ENCODE peak calls at places on chromosomes 2 and 18, in ten cellular contexts. One of them, this sample, is unnamed.

GRCh38 chr2:165164201-165164600 is 39.6 kb downstream of the SCN3A start:
- DNase-seq in body of pancreas: no peak
- DNase-seq in HFFc6: no peak
- DNase-seq in mammary epithelial cell: no peak
- DNase-seq in suprapubic skin: no peak
- DNase-seq in astrocyte of the cerebellum: peak
- DNase-seq in Panc1: no peak
- DNase-seq in CD8-positive, alpha-beta T cell: no peak
- DNase-seq in activated B cell treated with CpG ODN at 0.5 μM for 24 hours: no peak
- DNase-seq in neural crest cell: no peak
- DNase-seq in this sample: no peak

GRCh38 chr2:28390857-28391563 is 1.6 kb upstream of the FOSL2 start:
- DNase-seq in body of pancreas: peak
- DNase-seq in HFFc6: peak
- DNase-seq in mammary epithelial cell: peak
- DNase-seq in suprapubic skin: peak
- DNase-seq in astrocyte of the cerebellum: no peak
- DNase-seq in Panc1: peak
- DNase-seq in CD8-positive, alpha-beta T cell: no peak
- DNase-seq in activated B cell treated with CpG ODN at 0.5 μM for 24 hours: no peak
- DNase-seq in neural crest cell: peak
- DNase-seq in this sample: peak

GRCh38 chr2:172195836-172196376 is 93.2 kb upstream of the DLX2 start:
- DNase-seq in body of pancreas: no peak
- DNase-seq in HFFc6: no peak
- DNase-seq in mammary epithelial cell: peak
- DNase-seq in suprapubic skin: no peak
- DNase-seq in astrocyte of the cerebellum: no peak
- DNase-seq in Panc1: no peak
- DNase-seq in CD8-positive, alpha-beta T cell: no peak
- DNase-seq in activated B cell treated with CpG ODN at 0.5 μM for 24 hours: no peak
- DNase-seq in neural crest cell: no peak
- DNase-seq in this sample: no peak

GRCh38 chr2:241224068-241224850 is 35.8 kb downstream of the ANO7 start:
- DNase-seq in body of pancreas: peak
- DNase-seq in HFFc6: peak
- DNase-seq in mammary epithelial cell: peak
- DNase-seq in suprapubic skin: no peak
- DNase-seq in astrocyte of the cerebellum: no peak
- DNase-seq in Panc1: no peak
- DNase-seq in CD8-positive, alpha-beta T cell: no peak
- DNase-seq in activated B cell treated with CpG ODN at 0.5 μM for 24 hours: no peak
- DNase-seq in neural crest cell: peak
- DNase-seq in this sample: no peak

GRCh38 chr2:148876589-148877402 is 1.8 kb downstream of the KIF5C start:
- DNase-seq in body of pancreas: peak
- DNase-seq in HFFc6: no peak
- DNase-seq in mammary epithelial cell: no peak
- DNase-seq in suprapubic skin: no peak
- DNase-seq in astrocyte of the cerebellum: no peak
- DNase-seq in Panc1: no peak
- DNase-seq in CD8-positive, alpha-beta T cell: peak
- DNase-seq in activated B cell treated with CpG ODN at 0.5 μM for 24 hours: peak
- DNase-seq in neural crest cell: peak
- DNase-seq in this sample: peak

GRCh38 chr2:91974401-91975129 is 2896.7 kb upstream of the TEKT4 start:
- DNase-seq in body of pancreas: no peak
- DNase-seq in HFFc6: no peak
- DNase-seq in mammary epithelial cell: no peak
- DNase-seq in suprapubic skin: no peak
- DNase-seq in astrocyte of the cerebellum: no peak
- DNase-seq in Panc1: no peak
- DNase-seq in CD8-positive, alpha-beta T cell: no peak
- DNase-seq in activated B cell treated with CpG ODN at 0.5 μM for 24 hours: no peak
- DNase-seq in neural crest cell: no peak
- DNase-seq in this sample: no peak

GRCh38 chr2:189549440-189549832 is 31.1 kb downstream of the SLC40A1 start:
- DNase-seq in body of pancreas: peak
- DNase-seq in HFFc6: no peak
- DNase-seq in mammary epithelial cell: no peak
- DNase-seq in suprapubic skin: no peak
- DNase-seq in astrocyte of the cerebellum: peak
- DNase-seq in Panc1: no peak
- DNase-seq in CD8-positive, alpha-beta T cell: no peak
- DNase-seq in activated B cell treated with CpG ODN at 0.5 μM for 24 hours: no peak
- DNase-seq in neural crest cell: no peak
- DNase-seq in this sample: no peak

GRCh38 chr2:127050803-127051115 is 56.2 kb downstream of the BIN1 start:
- DNase-seq in body of pancreas: no peak
- DNase-seq in HFFc6: no peak
- DNase-seq in mammary epithelial cell: no peak
- DNase-seq in suprapubic skin: no peak
- DNase-seq in astrocyte of the cerebellum: no peak
- DNase-seq in Panc1: no peak
- DNase-seq in CD8-positive, alpha-beta T cell: no peak
- DNase-seq in activated B cell treated with CpG ODN at 0.5 μM for 24 hours: peak
- DNase-seq in neural crest cell: no peak
- DNase-seq in this sample: no peak

GRCh38 chr18:48860276-48861180 is 90.2 kb downstream of the SMAD7 start:
- DNase-seq in body of pancreas: no peak
- DNase-seq in HFFc6: no peak
- DNase-seq in mammary epithelial cell: no peak
- DNase-seq in suprapubic skin: no peak
- DNase-seq in astrocyte of the cerebellum: no peak
- DNase-seq in Panc1: no peak
- DNase-seq in CD8-positive, alpha-beta T cell: no peak
- DNase-seq in activated B cell treated with CpG ODN at 0.5 μM for 24 hours: no peak
- DNase-seq in neural crest cell: no peak
- DNase-seq in this sample: no peak

GRCh38 chr2:128381001-128381938 is 62.6 kb upstream of the HS6ST1 start:
- DNase-seq in body of pancreas: peak
- DNase-seq in HFFc6: no peak
- DNase-seq in mammary epithelial cell: no peak
- DNase-seq in suprapubic skin: peak
- DNase-seq in astrocyte of the cerebellum: no peak
- DNase-seq in Panc1: no peak
- DNase-seq in CD8-positive, alpha-beta T cell: no peak
- DNase-seq in activated B cell treated with CpG ODN at 0.5 μM for 24 hours: no peak
- DNase-seq in neural crest cell: peak
- DNase-seq in this sample: no peak

GRCh38 chr2:20209373-20210109 is 15.4 kb downstream of the SDC1 start:
- DNase-seq in body of pancreas: no peak
- DNase-seq in HFFc6: no peak
- DNase-seq in mammary epithelial cell: peak
- DNase-seq in suprapubic skin: no peak
- DNase-seq in astrocyte of the cerebellum: no peak
- DNase-seq in Panc1: no peak
- DNase-seq in CD8-positive, alpha-beta T cell: no peak
- DNase-seq in activated B cell treated with CpG ODN at 0.5 μM for 24 hours: no peak
- DNase-seq in neural crest cell: no peak
- DNase-seq in this sample: no peak

GRCh38 chr2:74528600-74529356 is 728 bp downstream of the AUP1 start:
- DNase-seq in body of pancreas: no peak
- DNase-seq in HFFc6: no peak
- DNase-seq in mammary epithelial cell: no peak
- DNase-seq in suprapubic skin: no peak
- DNase-seq in astrocyte of the cerebellum: no peak
- DNase-seq in Panc1: no peak
- DNase-seq in CD8-positive, alpha-beta T cell: no peak
- DNase-seq in activated B cell treated with CpG ODN at 0.5 μM for 24 hours: no peak
- DNase-seq in neural crest cell: no peak
- DNase-seq in this sample: no peak

GRCh38 chr2:16301961-16302360 is 361.6 kb downstream of the MYCN start:
- DNase-seq in body of pancreas: no peak
- DNase-seq in HFFc6: no peak
- DNase-seq in mammary epithelial cell: no peak
- DNase-seq in suprapubic skin: no peak
- DNase-seq in astrocyte of the cerebellum: no peak
- DNase-seq in Panc1: no peak
- DNase-seq in CD8-positive, alpha-beta T cell: no peak
- DNase-seq in activated B cell treated with CpG ODN at 0.5 μM for 24 hours: no peak
- DNase-seq in neural crest cell: no peak
- DNase-seq in this sample: no peak

GRCh38 chr2:127324635-127325034 is 30.7 kb upstream of the ERCC3 start:
- DNase-seq in body of pancreas: peak
- DNase-seq in HFFc6: peak
- DNase-seq in mammary epithelial cell: peak
- DNase-seq in suprapubic skin: no peak
- DNase-seq in astrocyte of the cerebellum: peak
- DNase-seq in Panc1: peak
- DNase-seq in CD8-positive, alpha-beta T cell: no peak
- DNase-seq in activated B cell treated with CpG ODN at 0.5 μM for 24 hours: no peak
- DNase-seq in neural crest cell: no peak
- DNase-seq in this sample: no peak

GRCh38 chr2:37324786-37325624 is at the start of gene PRKD3:
- DNase-seq in body of pancreas: no peak
- DNase-seq in HFFc6: no peak
- DNase-seq in mammary epithelial cell: peak
- DNase-seq in suprapubic skin: peak
- DNase-seq in astrocyte of the cerebellum: no peak
- DNase-seq in Panc1: no peak
- DNase-seq in CD8-positive, alpha-beta T cell: peak
- DNase-seq in activated B cell treated with CpG ODN at 0.5 μM for 24 hours: peak
- DNase-seq in neural crest cell: peak
- DNase-seq in this sample: peak

GRCh38 chr2:8514274-8514662 is 167.6 kb upstream of the ID2 start:
- DNase-seq in body of pancreas: no peak
- DNase-seq in HFFc6: no peak
- DNase-seq in mammary epithelial cell: no peak
- DNase-seq in suprapubic skin: no peak
- DNase-seq in astrocyte of the cerebellum: no peak
- DNase-seq in Panc1: no peak
- DNase-seq in CD8-positive, alpha-beta T cell: no peak
- DNase-seq in activated B cell treated with CpG ODN at 0.5 μM for 24 hours: no peak
- DNase-seq in neural crest cell: no peak
- DNase-seq in this sample: no peak

GRCh38 chr2:155733091-155733870 is 599.2 kb downstream of the NR4A2 start:
- DNase-seq in body of pancreas: no peak
- DNase-seq in HFFc6: no peak
- DNase-seq in mammary epithelial cell: no peak
- DNase-seq in suprapubic skin: no peak
- DNase-seq in astrocyte of the cerebellum: no peak
- DNase-seq in Panc1: no peak
- DNase-seq in CD8-positive, alpha-beta T cell: no peak
- DNase-seq in activated B cell treated with CpG ODN at 0.5 μM for 24 hours: no peak
- DNase-seq in neural crest cell: no peak
- DNase-seq in this sample: no peak

GRCh38 chr2:111692311-111692710 is 191.7 kb downstream of the ANAPC1 start:
- DNase-seq in body of pancreas: no peak
- DNase-seq in HFFc6: no peak
- DNase-seq in mammary epithelial cell: no peak
- DNase-seq in suprapubic skin: no peak
- DNase-seq in astrocyte of the cerebellum: no peak
- DNase-seq in Panc1: no peak
- DNase-seq in CD8-positive, alpha-beta T cell: no peak
- DNase-seq in activated B cell treated with CpG ODN at 0.5 μM for 24 hours: no peak
- DNase-seq in neural crest cell: no peak
- DNase-seq in this sample: no peak
- TF ChIP-seq CTCF in body of pancreas: no peak
- TF ChIP-seq CTCF in HFFc6: peak
- TF ChIP-seq CTCF in mammary epithelial cell: no peak
- TF ChIP-seq CTCF in suprapubic skin: no peak
- TF ChIP-seq CTCF in astrocyte of the cerebellum: peak
- TF ChIP-seq CTCF in Panc1: no peak
- TF ChIP-seq CTCF in CD8-positive, alpha-beta T cell: no peak
- TF ChIP-seq CTCF in activated B cell treated with CpG ODN at 0.5 μM for 24 hours: no peak
- TF ChIP-seq CTCF in neural crest cell: no peak
- TF ChIP-seq CTCF in this sample: peak

DNA sequence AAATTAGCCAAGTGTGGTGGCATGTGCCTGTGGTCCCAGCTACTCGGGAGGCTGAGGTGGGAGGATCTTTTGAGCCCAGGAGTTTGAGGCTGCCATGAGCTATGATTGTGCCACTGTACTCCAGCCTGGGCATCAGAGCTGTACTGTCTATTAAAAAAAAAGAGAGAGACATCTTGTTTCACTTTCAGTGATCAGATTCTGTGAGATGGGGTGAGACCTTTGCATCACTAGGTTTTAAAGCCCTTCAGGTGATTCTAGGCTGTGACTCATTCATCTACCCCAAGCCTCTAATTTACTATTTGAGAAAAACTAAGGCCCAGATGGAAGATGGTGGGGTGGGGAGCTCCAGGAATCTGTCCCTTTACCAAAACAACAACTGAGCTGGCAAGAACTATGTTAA is 7.1 kb downstream of the C2orf92 start:
- DNase-seq in body of pancreas: no peak
- DNase-seq in HFFc6: no peak
- DNase-seq in mammary epithelial cell: no peak
- DNase-seq in suprapubic skin: no peak
- DNase-seq in astrocyte of the cerebellum: no peak
- DNase-seq in Panc1: no peak
- DNase-seq in CD8-positive, alpha-beta T cell: no peak
- DNase-seq in activated B cell treated with CpG ODN at 0.5 μM for 24 hours: no peak
- DNase-seq in neural crest cell: no peak
- DNase-seq in this sample: no peak
- TF ChIP-seq CTCF in body of pancreas: no peak
- TF ChIP-seq CTCF in HFFc6: no peak
- TF ChIP-seq CTCF in mammary epithelial cell: no peak
- TF ChIP-seq CTCF in suprapubic skin: no peak
- TF ChIP-seq CTCF in astrocyte of the cerebellum: no peak
- TF ChIP-seq CTCF in Panc1: no peak
- TF ChIP-seq CTCF in CD8-positive, alpha-beta T cell: no peak
- TF ChIP-seq CTCF in activated B cell treated with CpG ODN at 0.5 μM for 24 hours: no peak
- TF ChIP-seq CTCF in neural crest cell: no peak
- TF ChIP-seq CTCF in this sample: no peak

DNA sequence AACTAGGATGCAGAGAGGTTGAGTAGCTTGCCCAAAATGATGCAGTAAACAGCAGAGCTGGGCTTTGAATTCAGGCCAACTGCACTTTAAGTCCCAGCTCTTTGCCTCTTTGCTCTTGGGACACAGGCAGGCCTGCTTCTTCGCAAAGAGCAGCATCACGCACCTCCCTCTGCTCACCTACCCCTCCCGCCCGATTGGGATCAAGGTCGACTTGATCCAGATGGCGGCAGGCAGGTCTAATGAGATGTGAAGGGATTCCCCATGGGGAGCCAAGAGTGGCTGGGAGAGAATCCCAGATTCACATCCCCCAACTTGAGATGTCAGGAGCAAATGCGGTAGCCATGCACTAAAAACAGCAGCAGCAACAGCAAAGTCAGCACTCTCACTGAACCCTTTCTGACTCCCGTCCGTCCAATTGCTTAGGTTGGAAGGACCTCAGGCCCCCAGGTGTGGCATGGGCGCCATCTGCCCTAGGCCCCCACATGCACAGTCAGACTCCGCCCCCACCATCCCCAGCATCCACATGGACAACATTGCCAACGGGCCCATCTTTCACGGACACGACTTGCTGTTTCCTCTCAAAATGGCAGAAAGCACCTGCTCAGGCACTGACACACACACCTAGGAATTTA is 84.3 kb upstream of the MAP4K4 start:
- DNase-seq in body of pancreas: no peak
- DNase-seq in HFFc6: no peak
- DNase-seq in mammary epithelial cell: no peak
- DNase-seq in suprapubic skin: no peak
- DNase-seq in astrocyte of the cerebellum: peak
- DNase-seq in Panc1: no peak
- DNase-seq in CD8-positive, alpha-beta T cell: no peak
- DNase-seq in activated B cell treated with CpG ODN at 0.5 μM for 24 hours: no peak
- DNase-seq in neural crest cell: no peak
- DNase-seq in this sample: no peak
- TF ChIP-seq CTCF in body of pancreas: no peak
- TF ChIP-seq CTCF in HFFc6: no peak
- TF ChIP-seq CTCF in mammary epithelial cell: no peak
- TF ChIP-seq CTCF in suprapubic skin: no peak
- TF ChIP-seq CTCF in astrocyte of the cerebellum: no peak
- TF ChIP-seq CTCF in Panc1: no peak
- TF ChIP-seq CTCF in CD8-positive, alpha-beta T cell: no peak
- TF ChIP-seq CTCF in activated B cell treated with CpG ODN at 0.5 μM for 24 hours: no peak
- TF ChIP-seq CTCF in neural crest cell: no peak
- TF ChIP-seq CTCF in this sample: no peak

GRCh38 chr18:74623047-74623816 is 25.6 kb downstream of the ZNF407 start:
- DNase-seq in body of pancreas: no peak
- DNase-seq in HFFc6: no peak
- DNase-seq in mammary epithelial cell: no peak
- DNase-seq in suprapubic skin: no peak
- DNase-seq in astrocyte of the cerebellum: no peak
- DNase-seq in Panc1: no peak
- DNase-seq in CD8-positive, alpha-beta T cell: no peak
- DNase-seq in activated B cell treated with CpG ODN at 0.5 μM for 24 hours: no peak
- DNase-seq in neural crest cell: no peak
- DNase-seq in this sample: no peak
- TF ChIP-seq CTCF in body of pancreas: peak
- TF ChIP-seq CTCF in HFFc6: peak
- TF ChIP-seq CTCF in mammary epithelial cell: peak
- TF ChIP-seq CTCF in suprapubic skin: no peak
- TF ChIP-seq CTCF in astrocyte of the cerebellum: peak
- TF ChIP-seq CTCF in Panc1: peak
- TF ChIP-seq CTCF in CD8-positive, alpha-beta T cell: peak
- TF ChIP-seq CTCF in activated B cell treated with CpG ODN at 0.5 μM for 24 hours: no peak
- TF ChIP-seq CTCF in neural crest cell: peak
- TF ChIP-seq CTCF in this sample: peak

This sample was measured in progenitor cell of endocrine pancreas.